ENCODE peak calls at places on chromosomes 6 and 20, in six cellular contexts. P, K, R, Q, A and Y are unnamed samples.

GRCh38 chr6:18371010-18371409 is 16.1 kb upstream of the RNF144B start:
- DNase-seq in P (no peak), K (no peak), R (no peak), Q (no peak), A (no peak), Y (no peak)

GRCh38 chr6:73985891-73986290 is 289.9 kb downstream of the CD109 start:
- DNase-seq in P (no peak), K (no peak), R (no peak), Q (peak), A (no peak), Y (no peak)

GRCh38 chr6:87766211-87766610 is 64.2 kb upstream of the AKIRIN2 start:
- DNase-seq in P (no peak), K (no peak), R (no peak), Q (no peak), A (no peak), Y (no peak)

GRCh38 chr6:31534521-31535040 is 5.8 kb downstream of the MCCD1 start:
- DNase-seq in P (no peak), K (no peak), R (no peak), Q (no peak), A (no peak), Y (no peak)

GRCh38 chr20:62062661-62063600 is 2.8 kb downstream of the TAF4 start:
- DNase-seq in P (no peak), K (no peak), R (no peak), Q (peak), A (no peak), Y (no peak)

GRCh38 chr6:159756508-159756907 is 5.3 kb upstream of the ACAT2 start:
- DNase-seq in P (no peak), K (no peak), R (no peak), Q (no peak), A (no peak), Y (no peak)

GRCh38 chr6:3549314-3549940 is 92.6 kb upstream of the SLC22A23 start:
- DNase-seq in P (no peak), K (no peak), R (no peak), Q (no peak), A (no peak), Y (no peak)

GRCh38 chr20:2146080-2146867 is 44.6 kb downstream of the STK35 start:
- DNase-seq in P (no peak), K (no peak), R (no peak), Q (no peak), A (no peak), Y (no peak)

GRCh38 chr6:141443668-141444067 is 689.1 kb upstream of the GJE1 start:
- DNase-seq in P (no peak), K (no peak), R (no peak), Q (no peak), A (no peak), Y (no peak)

GRCh38 chr20:33079267-33079666 is at the start of gene BPIFB4:
- DNase-seq in P (no peak), K (no peak), R (no peak), Q (no peak), A (no peak), Y (no peak)

GRCh38 chr20:51346686-51347485 is 195.6 kb downstream of the NFATC2 start:
- DNase-seq in P (no peak), K (no peak), R (no peak), Q (no peak), A (no peak), Y (no peak)

GRCh38 chr20:53077373-53078205 is 105.4 kb downstream of the TSHZ2 start:
- DNase-seq in P (no peak), K (no peak), R (no peak), Q (no peak), A (no peak), Y (no peak)

GRCh38 chr6:146916435-146917015 is 287.7 kb upstream of the STXBP5 start:
- DNase-seq in P (no peak), K (no peak), R (no peak), Q (no peak), A (no peak), Y (no peak)

GRCh38 chr20:38810926-38811325 is 5.4 kb downstream of the PPP1R16B start:
- DNase-seq in P (no peak), K (no peak), R (no peak), Q (no peak), A (no peak), Y (no peak)

GRCh38 chr6:136562211-136562610 is 12.0 kb upstream of the MAP7 start:
- DNase-seq in P (no peak), K (no peak), R (no peak), Q (no peak), A (no peak), Y (no peak)

GRCh38 chr20:19583532-19584175 is 174.4 kb upstream of the RIN2 start:
- DNase-seq in P (peak), K (peak), R (no peak), Q (peak), A (peak), Y (peak)

GRCh38 chr20:40438161-40438835 is 250.7 kb downstream of the MAFB start:
- DNase-seq in P (no peak), K (no peak), R (no peak), Q (no peak), A (no peak), Y (no peak)

GRCh38 chr6:89434954-89435353 is 2.0 kb downstream of the ANKRD6 start:
- DNase-seq in P (no peak), K (no peak), R (no peak), Q (no peak), A (no peak), Y (no peak)

GRCh38 chr6:140462495-140463311 is 1088.3 kb upstream of the CITED2 start:
- DNase-seq in P (no peak), K (no peak), R (no peak), Q (peak), A (no peak), Y (no peak)